ENCODE peak calls at places on chromosomes 5 and 9, in four cellular contexts. One of them, this sample, is unnamed.

GRCh38 chr5:150771034-150771795 is 7.3 kb upstream of the SMIM3 start:
- DNase-seq in K562: no peak
- DNase-seq in A549: no peak
- DNase-seq in GM12878: no peak
- DNase-seq in this sample: no peak

GRCh38 chr5:3120013-3120412 is 368.5 kb upstream of the IRX2 start:
- DNase-seq in GM12878: no peak
- DNase-seq in K562: no peak
- DNase-seq in A549: no peak
- DNase-seq in this sample: no peak

GRCh38 chr5:25858019-25858418 is 1180.4 kb downstream of the CDH9 start:
- DNase-seq in K562: no peak
- DNase-seq in A549: peak
- DNase-seq in GM12878: no peak
- DNase-seq in this sample: peak

GRCh38 chr5:59759600-59760357 is 133.7 kb downstream of the PDE4D start:
- DNase-seq in K562: no peak
- DNase-seq in GM12878: no peak
- DNase-seq in A549: peak
- DNase-seq in this sample: no peak

GRCh38 chr5:59380350-59380951 is 513.1 kb downstream of the PDE4D start:
- DNase-seq in GM12878: peak
- DNase-seq in A549: peak
- DNase-seq in K562: no peak
- DNase-seq in this sample: peak

GRCh38 chr5:109885205-109885604 is 195.5 kb downstream of the MAN2A1 start:
- DNase-seq in A549: no peak
- DNase-seq in GM12878: no peak
- DNase-seq in K562: no peak
- DNase-seq in this sample: no peak

GRCh38 chr5:53123702-53124101 is 14.1 kb upstream of the MOCS2 start:
- DNase-seq in K562: no peak
- DNase-seq in GM12878: no peak
- DNase-seq in A549: no peak
- DNase-seq in this sample: no peak

GRCh38 chr5:149935431-149935901 is 9.1 kb downstream of the PDE6A start:
- DNase-seq in A549: no peak
- DNase-seq in GM12878: no peak
- DNase-seq in K562: no peak
- DNase-seq in this sample: no peak

GRCh38 chr5:32506251-32506661 is 61.7 kb upstream of the ZFR start:
- DNase-seq in A549: no peak
- DNase-seq in GM12878: no peak
- DNase-seq in K562: no peak
- DNase-seq in this sample: no peak

GRCh38 chr9:16540996-16541668 is 329.3 kb downstream of the BNC2 start:
- DNase-seq in A549: no peak
- DNase-seq in K562: no peak
- DNase-seq in GM12878: no peak
- DNase-seq in this sample: no peak

GRCh38 chr5:14551211-14551610 is 30.4 kb upstream of the OTULINL start:
- DNase-seq in A549: no peak
- DNase-seq in K562: no peak
- DNase-seq in GM12878: no peak
- DNase-seq in this sample: no peak

GRCh38 chr5:10201223-10201868 is 48.3 kb downstream of the ATPSCKMT start:
- DNase-seq in GM12878: no peak
- DNase-seq in A549: no peak
- DNase-seq in K562: no peak
- DNase-seq in this sample: no peak

GRCh38 chr9:68822596-68823165 is 117.6 kb downstream of the PIP5K1B start:
- DNase-seq in A549: peak
- DNase-seq in GM12878: no peak
- DNase-seq in K562: no peak
- DNase-seq in this sample: no peak

GRCh38 chr5:154535535-154535934 is 57.5 kb upstream of the HAND1 start:
- DNase-seq in A549: no peak
- DNase-seq in GM12878: no peak
- DNase-seq in K562: no peak
- DNase-seq in this sample: no peak

GRCh38 chr9:135139366-135139965 is 52.0 kb downstream of the OLFM1 start:
- DNase-seq in A549: no peak
- DNase-seq in K562: no peak
- DNase-seq in GM12878: no peak
- DNase-seq in this sample: no peak

GRCh38 chr9:126569036-126569435 is 44.7 kb upstream of the LMX1B start:
- DNase-seq in GM12878: no peak
- DNase-seq in K562: no peak
- DNase-seq in A549: peak
- DNase-seq in this sample: no peak

GRCh38 chr5:144125163-144125726 is 45.2 kb downstream of the YIPF5 start:
- DNase-seq in A549: no peak
- DNase-seq in K562: no peak
- DNase-seq in GM12878: no peak
- DNase-seq in this sample: no peak

GRCh38 chr5:35129921-35130485 is 82.3 kb upstream of the AGXT2 start:
- DNase-seq in K562: no peak
- DNase-seq in A549: no peak
- DNase-seq in GM12878: peak
- DNase-seq in this sample: no peak

GRCh38 chr5:161446655-161447054 is 99.9 kb downstream of the GABRB2 start:
- DNase-seq in GM12878: no peak
- DNase-seq in A549: no peak
- DNase-seq in K562: no peak
- DNase-seq in this sample: no peak

GRCh38 chr9:16653491-16654407 is 216.7 kb downstream of the BNC2 start:
- DNase-seq in A549: no peak
- DNase-seq in GM12878: no peak
- DNase-seq in K562: no peak
- DNase-seq in this sample: peak

GRCh38 chr5:612498-613424 is 621 bp downstream of the CEP72 start:
- DNase-seq in GM12878: no peak
- DNase-seq in K562: no peak
- DNase-seq in A549: peak
- DNase-seq in this sample: no peak

GRCh38 chr5:144915452-144915851 is 744.8 kb downstream of the KCTD16 start:
- DNase-seq in K562: no peak
- DNase-seq in A549: no peak
- DNase-seq in GM12878: no peak
- DNase-seq in this sample: no peak

GRCh38 chr5:163696270-163696887 is 191.0 kb downstream of the MAT2B start:
- DNase-seq in GM12878: peak
- DNase-seq in A549: peak
- DNase-seq in K562: no peak
- DNase-seq in this sample: peak

GRCh38 chr5:77101298-77101697 is 14.2 kb upstream of the ZBED3 start:
- DNase-seq in K562: no peak
- DNase-seq in GM12878: no peak
- DNase-seq in A549: no peak
- DNase-seq in this sample: no peak

GRCh38 chr5:172800088-172800551 is 29.1 kb upstream of the DUSP1 start:
- DNase-seq in K562: no peak
- DNase-seq in A549: peak
- DNase-seq in GM12878: no peak
- DNase-seq in this sample: no peak

GRCh38 chr5:54093861-54094260 is 216.5 kb downstream of the ARL15 start:
- DNase-seq in A549: no peak
- DNase-seq in GM12878: peak
- DNase-seq in K562: no peak
- DNase-seq in this sample: no peak

GRCh38 chr5:68276740-68277139 is 61.2 kb downstream of the PIK3R1 start:
- DNase-seq in K562: no peak
- DNase-seq in GM12878: no peak
- DNase-seq in A549: no peak
- DNase-seq in this sample: no peak

GRCh38 chr5:83721878-83722779 is 1.5 kb upstream of the HAPLN1 start:
- DNase-seq in A549: peak
- DNase-seq in GM12878: no peak
- DNase-seq in K562: no peak
- DNase-seq in this sample: peak

GRCh38 chr5:130502702-130503101 is 598.4 kb downstream of the CHSY3 start:
- DNase-seq in K562: no peak
- DNase-seq in A549: no peak
- DNase-seq in GM12878: no peak
- DNase-seq in this sample: no peak

GRCh38 chr5:56415356-56415765 is 182.2 kb upstream of the ANKRD55 start:
- DNase-seq in A549: peak
- DNase-seq in GM12878: peak
- DNase-seq in K562: no peak
- DNase-seq in this sample: no peak

GRCh38 chr9:75181748-75182147 is 93.4 kb downstream of the OSTF1 start:
- DNase-seq in GM12878: no peak
- DNase-seq in A549: peak
- DNase-seq in K562: peak
- DNase-seq in this sample: no peak

GRCh38 chr9:85741875-85742629 is at the start of gene AGTPBP1:
- DNase-seq in A549: peak
- DNase-seq in K562: peak
- DNase-seq in GM12878: peak
- DNase-seq in this sample: peak
- TF ChIP-seq REST in A549: no peak
- TF ChIP-seq REST in K562: no peak
- TF ChIP-seq REST in GM12878: no peak
- TF ChIP-seq REST in this sample: no peak

DNA sequence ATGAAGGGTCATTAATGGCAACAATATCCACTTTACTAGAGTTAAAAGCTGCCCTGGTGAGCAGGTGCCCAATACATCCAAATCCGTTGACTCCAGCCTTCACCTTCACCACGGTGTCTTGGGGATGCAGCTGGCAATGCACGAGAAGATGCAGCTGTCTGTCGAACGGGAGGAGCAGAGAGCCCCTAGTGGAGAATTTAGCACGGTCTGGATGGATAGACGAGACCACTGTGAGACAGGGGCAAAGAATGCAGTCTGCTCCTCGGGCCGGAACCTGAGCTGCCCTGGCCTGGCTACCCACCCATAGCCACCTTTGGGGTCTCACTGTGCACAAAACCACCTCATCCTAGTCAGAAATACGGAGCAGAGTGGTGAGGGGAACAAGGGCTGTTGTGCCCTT is 35.1 kb downstream of the ADRA1B start:
- DNase-seq in K562: peak
- DNase-seq in A549: peak
- DNase-seq in GM12878: no peak
- DNase-seq in this sample: peak
- TF ChIP-seq MAX in K562: no peak
- TF ChIP-seq MAX in A549: no peak
- TF ChIP-seq MAX in GM12878: no peak
- TF ChIP-seq MAX in this sample: no peak

GRCh38 chr9:108552459-108553040 is 303.2 kb downstream of the ACTL7B start:
- DNase-seq in K562: no peak
- DNase-seq in GM12878: no peak
- DNase-seq in A549: peak
- DNase-seq in this sample: no peak
- TF ChIP-seq RCOR1 in K562: no peak
- TF ChIP-seq RCOR1 in GM12878: no peak
- TF ChIP-seq RCOR1 in A549: no peak
- TF ChIP-seq RCOR1 in this sample: no peak

GRCh38 chr5:96789794-96790193 is 18.0 kb downstream of the ERAP1 start:
- DNase-seq in A549: no peak
- DNase-seq in K562: no peak
- DNase-seq in GM12878: no peak
- DNase-seq in this sample: no peak
- TF ChIP-seq REST in A549: no peak
- TF ChIP-seq REST in K562: no peak
- TF ChIP-seq REST in GM12878: no peak
- TF ChIP-seq REST in this sample: no peak

GRCh38 chr9:79013715-79014610 is 557.8 kb upstream of the TLE4 start:
- DNase-seq in GM12878: no peak
- DNase-seq in A549: no peak
- DNase-seq in K562: no peak
- DNase-seq in this sample: no peak
- TF ChIP-seq MAX in GM12878: no peak
- TF ChIP-seq MAX in A549: no peak
- TF ChIP-seq MAX in K562: no peak
- TF ChIP-seq MAX in this sample: no peak

GRCh38 chr5:72138943-72139467 is 31.7 kb downstream of the MAP1B start:
- DNase-seq in GM12878: peak
- DNase-seq in K562: peak
- DNase-seq in A549: no peak
- DNase-seq in this sample: no peak
- TF ChIP-seq RCOR1 in GM12878: no peak
- TF ChIP-seq RCOR1 in K562: no peak
- TF ChIP-seq RCOR1 in A549: no peak
- TF ChIP-seq RCOR1 in this sample: no peak

DNA sequence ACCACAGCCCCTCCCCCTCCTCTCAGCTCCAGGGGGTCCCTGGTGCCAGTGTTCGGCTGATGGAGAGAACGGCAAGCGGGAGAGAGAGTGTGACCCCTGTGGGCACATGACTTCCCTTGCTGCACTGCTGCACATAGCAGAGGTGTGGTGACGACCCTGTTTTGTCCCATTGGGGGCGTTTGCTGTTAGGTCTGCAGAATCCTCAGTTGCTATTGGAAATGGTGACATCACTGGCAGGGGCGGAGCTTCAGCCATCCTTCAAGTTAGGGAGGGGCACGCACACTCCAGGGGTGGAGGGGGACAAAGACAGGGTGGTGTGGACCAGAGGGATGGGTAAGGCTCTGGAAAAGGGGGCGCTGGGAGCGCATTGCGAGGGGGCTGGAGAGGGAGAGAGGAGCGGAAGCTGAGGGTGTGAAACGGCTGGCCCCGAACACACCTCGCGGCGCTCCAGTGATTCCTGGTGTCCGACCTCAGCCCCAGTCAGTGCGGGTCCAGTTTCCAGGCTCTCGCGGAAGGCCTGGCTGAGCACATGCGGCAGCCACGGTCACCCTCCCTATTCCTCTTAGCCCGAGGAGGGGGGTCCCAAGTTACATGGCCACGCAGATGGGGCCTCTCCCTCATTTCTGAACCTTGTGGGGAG is 776 bp upstream of the GRIN1 start:
- DNase-seq in K562: peak
- DNase-seq in A549: peak
- DNase-seq in GM12878: no peak
- DNase-seq in this sample: peak
- TF ChIP-seq REST in K562: no peak
- TF ChIP-seq REST in A549: no peak
- TF ChIP-seq REST in GM12878: no peak
- TF ChIP-seq REST in this sample: no peak

DNA sequence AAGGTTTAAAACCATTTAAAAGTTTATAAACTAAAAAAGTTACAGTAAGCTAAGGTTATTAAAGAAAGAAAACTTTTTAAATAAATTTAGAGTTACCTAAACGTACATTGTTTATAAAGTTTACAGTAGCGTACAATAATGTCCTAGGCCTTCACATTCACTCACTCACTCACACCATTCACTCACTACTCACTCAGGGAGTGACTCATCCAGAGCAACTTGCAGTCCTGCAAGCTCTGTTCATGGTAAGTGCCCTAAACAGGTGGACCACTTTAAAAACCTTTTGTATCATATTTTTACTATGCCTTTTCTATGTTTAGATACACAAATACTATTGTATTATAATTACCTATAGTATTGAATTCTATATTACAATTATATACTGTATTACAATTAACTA is 190.8 kb upstream of the RASA1 start:
- DNase-seq in GM12878: no peak
- DNase-seq in K562: no peak
- DNase-seq in A549: no peak
- DNase-seq in this sample: no peak
- TF ChIP-seq MAX in GM12878: no peak
- TF ChIP-seq MAX in K562: no peak
- TF ChIP-seq MAX in A549: no peak
- TF ChIP-seq MAX in this sample: no peak